ENCODE peak calls at places on chromosomes 5 and 9, in eight cellular contexts. Z is thoracic aorta; S is HTR-8/SVneo; E is GM04504; O is mucosa of gallbladder; C is Jurkat, Clone E6-1; Y is HuH-7; A is AG08396. J is an unnamed sample.

GRCh38 chr9:546797-547223 is 294.7 kb upstream of the DMRT1 start:
- DNase-seq in Z (no peak), S (no peak), E (no peak), O (no peak), C (no peak), Y (no peak), A (no peak), J (no peak)

GRCh38 chr5:15691536-15691935 is 191.6 kb downstream of the FBXL7 start:
- DNase-seq in Z (no peak), S (no peak), E (peak), O (no peak), C (no peak), Y (no peak), A (no peak), J (peak)

GRCh38 chr5:139808481-139809330 is 13.1 kb downstream of the PSD2 start:
- DNase-seq in Z (no peak), S (no peak), E (no peak), O (no peak), C (peak), Y (peak), A (peak), J (peak)

GRCh38 chr9:136860529-136860928 is 5.6 kb downstream of the EDF1 start:
- DNase-seq in Z (no peak), S (no peak), E (no peak), O (no peak), C (no peak), Y (no peak), A (no peak), J (no peak)

GRCh38 chr9:4062966-4063365 is 236.9 kb downstream of the GLIS3 start:
- DNase-seq in Z (no peak), S (no peak), E (no peak), O (no peak), C (no peak), Y (no peak), A (no peak), J (no peak)

GRCh38 chr5:139561655-139562451 is 714 bp downstream of the UBE2D2 start:
- DNase-seq in Z (peak), S (peak), E (no peak), O (peak), C (peak), Y (peak), A (peak), J (peak)

GRCh38 chr9:33843312-33843950 is 26.5 kb downstream of the UBE2R2 start:
- DNase-seq in Z (no peak), S (no peak), E (no peak), O (no peak), C (no peak), Y (no peak), A (no peak), J (no peak)

GRCh38 chr9:89550516-89550915 is 52.6 kb upstream of the SEMA4D start:
- DNase-seq in Z (no peak), S (no peak), E (no peak), O (no peak), C (no peak), Y (no peak), A (no peak), J (no peak)

GRCh38 chr9:137021979-137022619 is 5.9 kb downstream of the ABCA2 start:
- DNase-seq in Z (no peak), S (peak), E (no peak), O (peak), C (peak), Y (peak), A (peak), J (peak)

GRCh38 chr5:139662617-139663016 is 14.5 kb downstream of the CXXC5 start:
- DNase-seq in Z (no peak), S (no peak), E (no peak), O (no peak), C (no peak), Y (no peak), A (no peak), J (no peak)

GRCh38 chr9:4547016-4547415 is 56.7 kb downstream of the SLC1A1 start:
- DNase-seq in Z (no peak), S (no peak), E (no peak), O (no peak), C (no peak), Y (no peak), A (peak), J (no peak)

GRCh38 chr5:155689403-155689802 is 637.6 kb upstream of the SGCD start:
- DNase-seq in Z (no peak), S (no peak), E (no peak), O (no peak), C (no peak), Y (no peak), A (no peak), J (no peak)

GRCh38 chr5:179912951-179913350 is 5.3 kb upstream of the TBC1D9B start:
- DNase-seq in Z (no peak), S (no peak), E (no peak), O (peak), C (no peak), Y (no peak), A (no peak), J (no peak)

GRCh38 chr9:6382681-6383080 is 30.3 kb upstream of the UHRF2 start:
- DNase-seq in Z (no peak), S (no peak), E (peak), O (no peak), C (no peak), Y (no peak), A (no peak), J (no peak)

GRCh38 chr5:108521841-108522506 is 140.1 kb upstream of the FBXL17 start:
- DNase-seq in Z (no peak), S (peak), E (peak), O (peak), C (peak), Y (peak), A (peak), J (peak)

GRCh38 chr9:38699337-38699736 is 20.6 kb downstream of the FAM240B start:
- DNase-seq in Z (no peak), S (no peak), E (no peak), O (no peak), C (no peak), Y (no peak), A (no peak), J (no peak)

GRCh38 chr9:93155716-93156474 is 21.8 kb upstream of the NINJ1 start:
- DNase-seq in Z (no peak), S (no peak), E (no peak), O (no peak), C (no peak), Y (no peak), A (no peak), J (no peak)

GRCh38 chr9:117715411-117715989 is 11.3 kb downstream of the TLR4 start:
- DNase-seq in Z (no peak), S (no peak), E (no peak), O (no peak), C (no peak), Y (no peak), A (no peak), J (no peak)

GRCh38 chr5:60896991-60897390 is 47.9 kb downstream of the ERCC8 start:
- DNase-seq in Z (no peak), S (no peak), E (no peak), O (no peak), C (no peak), Y (no peak), A (no peak), J (no peak)

GRCh38 chr5:10452768-10453331 is 11.2 kb downstream of the ROPN1L start:
- DNase-seq in Z (no peak), S (peak), E (peak), O (peak), C (peak), Y (peak), A (peak), J (peak)

GRCh38 chr5:27241564-27242257 is 203.3 kb upstream of the CDH9 start:
- DNase-seq in Z (no peak), S (peak), E (peak), O (no peak), C (no peak), Y (no peak), A (no peak), J (peak)